ENCODE peak calls at places on chromosomes 13 and 19, in four cellular contexts. R is HepG2, W is GM12878, Q is K562. F is an unnamed sample.

GRCh38 chr13:114296902-114297301 is 15.5 kb downstream of the UPF3A start:
- DNase-seq in R (no peak), Q (no peak), W (no peak), F (no peak)

GRCh38 chr19:51375504-51376221 is 3.2 kb upstream of the NKG7 start:
- DNase-seq in Q (no peak), W (peak; percentile 61), R (no peak), F (no peak)

GRCh38 chr19:31286491-31286890 is 62.7 kb downstream of the TSHZ3 start:
- DNase-seq in R (no peak), W (no peak), Q (no peak), F (no peak)

GRCh38 chr13:89856512-89856911 is 1491.0 kb upstream of the MIR17HG start:
- DNase-seq in R (no peak), W (no peak), Q (no peak), F (no peak)

GRCh38 chr19:47762615-47763308 is 15.7 kb upstream of the SELENOW start:
- DNase-seq in Q (no peak), R (no peak), W (no peak), F (no peak)

GRCh38 chr19:42397315-42398166 is 7.4 kb upstream of the CNFN start:
- DNase-seq in Q (no peak), W (no peak), R (no peak), F (no peak)

GRCh38 chr13:67283602-67284001 is 53.5 kb upstream of the PCDH9 start:
- DNase-seq in Q (no peak), R (peak; percentile 88), W (no peak), F (no peak)

GRCh38 chr13:113586661-113587479 is 2.3 kb downstream of the TFDP1 start:
- DNase-seq in W (no peak), Q (no peak), R (no peak), F (no peak)

GRCh38 chr13:102729560-102730275 is 34.9 kb upstream of the METTL21C start:
- DNase-seq in R (no peak), Q (no peak), W (no peak), F (no peak)

GRCh38 chr19:43798546-43799409 is 3.5 kb downstream of the LYPD5 start:
- DNase-seq in R (no peak), Q (no peak), W (no peak), F (peak; percentile 78)

GRCh38 chr13:31769581-31769980 is 30.3 kb downstream of the RXFP2 start:
- DNase-seq in R (no peak), W (no peak), Q (no peak), F (no peak)

GRCh38 chr19:38003427-38004099 is 96.6 kb downstream of the SIPA1L3 start:
- DNase-seq in R (no peak), Q (no peak), W (peak; percentile 51), F (peak; percentile 65)

GRCh38 chr19:14361824-14362223 is 19.4 kb upstream of the ADGRE5 start:
- DNase-seq in W (no peak), R (no peak), Q (peak; percentile 51), F (peak; percentile 63)

GRCh38 chr19:38386300-38386967 is 1.4 kb downstream of the GGN start:
- DNase-seq in Q (no peak), R (no peak), W (no peak), F (peak; percentile 45)

GRCh38 chr13:111139874-111140561 is 24.9 kb downstream of the ARHGEF7 start:
- DNase-seq in Q (no peak), W (no peak), R (no peak), F (no peak)

GRCh38 chr13:33571618-33572017 is 246.3 kb upstream of the RFC3 start:
- DNase-seq in W (no peak), R (no peak), Q (no peak), F (no peak)

GRCh38 chr19:35628264-35628564 is 622 bp upstream of the RBM42 start:
- DNase-seq in W (no peak), R (no peak), Q (no peak), F (no peak)

GRCh38 chr19:58562126-58563033 is 4.0 kb upstream of the UBE2M start:
- DNase-seq in R (no peak), W (no peak), Q (no peak), F (peak; percentile 56)

GRCh38 chr13:42524487-42525034 is 49.4 kb upstream of the TNFSF11 start:
- DNase-seq in W (peak; percentile 45), Q (no peak), R (no peak), F (no peak)

GRCh38 chr13:92355213-92355612 is 871.4 kb upstream of the GPC6 start:
- DNase-seq in R (peak; percentile 10), Q (peak; percentile 64), W (no peak), F (peak; percentile 42)

GRCh38 chr13:30810261-30810701 is 74.9 kb downstream of the ALOX5AP start:
- DNase-seq in W (no peak), Q (no peak), R (no peak), F (no peak)

GRCh38 chr19:49017041-49017665 is at the start of gene LHB:
- DNase-seq in R (no peak), W (no peak), Q (no peak), F (no peak)

GRCh38 chr19:49020931-49021895 is 2.9 kb downstream of the CGB3 start:
- DNase-seq in W (no peak), Q (no peak), R (peak; percentile 23), F (no peak)

GRCh38 chr19:49017666-49018351 is 918 bp upstream of the LHB start:
- DNase-seq in R (peak; percentile 41), W (no peak), Q (peak; percentile 72), F (peak; percentile 66)

GRCh38 chr19:49020342-49020741 is 3.5 kb upstream of the LHB start:
- DNase-seq in Q (no peak), R (no peak), W (no peak), F (peak; percentile 59)

DNA sequence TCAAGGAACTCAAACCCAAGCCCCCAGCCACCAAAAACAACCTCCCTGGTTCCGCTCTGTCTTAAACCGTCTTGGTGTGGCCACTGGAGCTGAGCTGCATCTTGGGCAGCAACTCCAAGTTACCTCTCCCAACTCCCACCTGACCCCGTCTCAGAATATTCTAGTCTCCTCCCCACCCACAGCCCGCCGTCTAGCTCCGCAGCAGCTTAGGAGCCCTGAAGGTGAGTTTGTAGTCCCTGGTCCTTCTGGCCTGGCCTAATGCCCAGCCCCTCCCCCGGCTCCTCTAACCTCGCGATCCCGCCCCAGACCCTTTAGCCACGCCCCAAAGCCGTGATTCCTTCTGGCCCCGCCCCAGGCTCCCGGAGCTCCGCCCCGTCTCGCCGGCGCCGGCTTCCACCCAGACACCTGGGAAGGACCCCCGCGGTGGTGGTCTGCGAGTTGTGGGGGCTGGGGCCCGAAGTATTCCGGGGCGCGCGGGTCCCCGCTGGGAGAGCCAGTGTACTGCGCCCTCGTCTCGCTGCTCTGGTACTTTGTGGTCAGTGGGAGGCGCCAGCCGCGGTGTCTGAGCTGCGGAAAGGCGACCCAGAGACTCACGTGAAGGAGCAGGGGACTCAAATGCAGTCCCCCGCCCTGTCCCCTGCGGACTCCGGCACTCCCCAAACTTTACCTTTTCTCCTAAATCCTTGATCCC is 2.5 kb upstream of the LHB start:
- DNase-seq in W (no peak), R (peak; percentile 67), Q (peak; percentile 91), F (peak; percentile 91)
- TF ChIP-seq NR2C2 in W (no peak), R (no peak), Q (no peak), F (no peak)

DNA sequence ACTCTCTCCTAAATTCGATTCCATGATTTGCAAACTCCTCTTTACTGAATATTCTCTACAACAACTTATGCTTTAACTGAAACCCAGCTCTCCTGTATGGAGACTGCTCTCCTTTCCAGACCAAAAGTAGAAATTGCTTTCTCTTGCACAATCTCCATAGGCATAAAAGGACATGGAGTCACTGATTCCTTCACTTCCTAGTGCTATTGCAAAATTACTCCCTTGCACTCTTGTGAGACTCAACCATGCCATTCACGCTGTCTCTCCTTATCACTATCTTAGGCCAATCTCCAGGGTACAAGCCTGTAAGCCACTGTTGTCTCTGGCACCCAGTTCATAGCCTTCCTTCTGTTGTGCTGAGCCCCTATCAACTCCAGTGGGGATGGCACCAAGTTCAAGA is 30.6 kb downstream of the SERPINE3 start:
- DNase-seq in W (no peak), Q (no peak), R (no peak), F (no peak)
- TF ChIP-seq NR2C2 in W (no peak), Q (no peak), R (no peak), F (no peak)

GRCh38 chr13:37403776-37404497 is 194.6 kb downstream of the POSTN start:
- DNase-seq in R (no peak), Q (no peak), W (no peak), F (no peak)
- TF ChIP-seq NR2C2 in R (no peak), Q (no peak), W (no peak), F (no peak)

GRCh38 chr19:4523306-4524110 is 5.2 kb upstream of the PLIN4 start:
- DNase-seq in R (peak; percentile 51), Q (peak; percentile 80), W (no peak), F (peak; percentile 76)
- TF ChIP-seq NR2C2 in R (peak; percentile 80), Q (no peak), W (no peak), F (no peak)

GRCh38 chr19:40605201-40605971 is 4.2 kb downstream of the LTBP4 start:
- DNase-seq in R (peak; percentile 22), Q (peak; percentile 79), W (peak; percentile 48), F (peak; percentile 66)

GRCh38 chr19:40603719-40604646 is 2.8 kb downstream of the LTBP4 start:
- DNase-seq in W (peak; percentile 88), Q (peak; percentile 94), R (peak; percentile 96), F (peak; percentile 100)

GRCh38 chr19:40601061-40601973 is at the start of gene LTBP4:
- DNase-seq in R (no peak), W (no peak), Q (peak; percentile 76), F (no peak)

GRCh38 chr19:40604647-40605200 is 3.6 kb downstream of the LTBP4 start:
- DNase-seq in W (no peak), Q (peak; percentile 21), R (no peak), F (no peak)

DNA sequence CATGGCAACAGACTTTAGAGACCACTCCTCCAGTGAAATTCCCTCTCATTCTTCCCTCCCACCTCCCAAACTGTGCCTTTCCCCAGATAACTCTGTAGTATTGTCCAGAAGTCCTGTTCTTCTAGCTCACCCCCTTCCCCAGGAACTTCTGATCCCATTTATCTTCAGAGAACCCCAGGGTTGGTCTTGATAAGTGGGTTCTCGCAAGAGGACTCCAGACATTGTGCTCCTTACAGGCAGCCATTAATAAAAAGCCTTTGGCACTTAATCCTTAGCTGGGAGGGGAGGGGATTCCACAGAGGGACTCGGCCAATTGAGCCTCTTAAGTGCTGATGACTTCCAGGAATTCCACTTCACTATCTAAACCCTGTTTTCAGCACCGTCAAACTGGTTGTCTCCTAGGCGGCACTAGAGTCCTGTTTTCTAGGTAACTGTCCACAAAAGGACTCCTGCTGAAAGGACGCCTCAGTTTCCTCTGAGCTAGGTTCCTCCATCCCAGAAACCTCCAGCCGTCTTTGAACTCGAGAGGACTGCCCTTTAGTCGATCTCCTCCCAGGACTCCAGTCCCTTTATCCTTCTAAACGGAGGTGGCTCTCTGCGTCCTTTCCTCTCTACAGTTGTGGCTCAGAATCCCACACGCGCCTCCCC is 2.0 kb downstream of the LTBP4 start:
- DNase-seq in W (no peak), Q (peak; percentile 39), R (peak; percentile 28), F (no peak)
- TF ChIP-seq NR2C2 in W (no peak), Q (no peak), R (no peak), F (no peak)

GRCh38 chr13:21060063-21060826 is 1.1 kb downstream of the LATS2 start:
- DNase-seq in R (no peak), Q (no peak), W (no peak), F (peak; percentile 28)
- TF ChIP-seq NR2C2 in R (no peak), Q (no peak), W (no peak), F (no peak)